ENCODE peak calls at places on chromosomes 3 and 15, in eight cellular contexts. One of them, this sample, is unnamed.

GRCh38 chr3:43162573-43163084 is 56.8 kb upstream of the POMGNT2 start:
- DNase-seq in anterior cingulate cortex: no peak
- DNase-seq in IMR-90: no peak
- DNase-seq in stimulated activated CD4-positive, alpha-beta T cell treated with anti-CD3 and anti-CD28 coated beads, Interleukin-2, amount 100 ng/mL, for 48 hours: no peak
- DNase-seq in naive B cell: no peak
- DNase-seq in heart left ventricle: no peak
- DNase-seq in HEK293T: no peak
- DNase-seq in kidney epithelial cell: no peak
- DNase-seq in this sample: no peak

GRCh38 chr15:25238716-25239470 is 199.9 kb downstream of the UBE3A start:
- DNase-seq in heart left ventricle: no peak
- DNase-seq in IMR-90: no peak
- DNase-seq in HEK293T: no peak
- DNase-seq in anterior cingulate cortex: no peak
- DNase-seq in kidney epithelial cell: no peak
- DNase-seq in stimulated activated CD4-positive, alpha-beta T cell treated with anti-CD3 and anti-CD28 coated beads, Interleukin-2, amount 100 ng/mL, for 48 hours: no peak
- DNase-seq in naive B cell: no peak
- DNase-seq in this sample: no peak

GRCh38 chr3:53174346-53175250 is 13.6 kb downstream of the PRKCD start:
- DNase-seq in naive B cell: no peak
- DNase-seq in stimulated activated CD4-positive, alpha-beta T cell treated with anti-CD3 and anti-CD28 coated beads, Interleukin-2, amount 100 ng/mL, for 48 hours: no peak
- DNase-seq in IMR-90: no peak
- DNase-seq in kidney epithelial cell: no peak
- DNase-seq in HEK293T: no peak
- DNase-seq in anterior cingulate cortex: no peak
- DNase-seq in heart left ventricle: no peak
- DNase-seq in this sample: no peak

GRCh38 chr15:44537728-44538240 is 837 bp downstream of the EIF3J start:
- DNase-seq in stimulated activated CD4-positive, alpha-beta T cell treated with anti-CD3 and anti-CD28 coated beads, Interleukin-2, amount 100 ng/mL, for 48 hours: no peak
- DNase-seq in heart left ventricle: no peak
- DNase-seq in IMR-90: peak
- DNase-seq in kidney epithelial cell: no peak
- DNase-seq in anterior cingulate cortex: no peak
- DNase-seq in naive B cell: no peak
- DNase-seq in HEK293T: no peak
- DNase-seq in this sample: no peak

GRCh38 chr3:82038536-82038935 is 277.1 kb upstream of the GBE1 start:
- DNase-seq in heart left ventricle: no peak
- DNase-seq in IMR-90: no peak
- DNase-seq in stimulated activated CD4-positive, alpha-beta T cell treated with anti-CD3 and anti-CD28 coated beads, Interleukin-2, amount 100 ng/mL, for 48 hours: no peak
- DNase-seq in HEK293T: no peak
- DNase-seq in anterior cingulate cortex: no peak
- DNase-seq in kidney epithelial cell: no peak
- DNase-seq in naive B cell: no peak
- DNase-seq in this sample: no peak

GRCh38 chr3:194046995-194047681 is 88.8 kb upstream of the HES1 start:
- DNase-seq in IMR-90: no peak
- DNase-seq in stimulated activated CD4-positive, alpha-beta T cell treated with anti-CD3 and anti-CD28 coated beads, Interleukin-2, amount 100 ng/mL, for 48 hours: no peak
- DNase-seq in heart left ventricle: peak
- DNase-seq in HEK293T: no peak
- DNase-seq in kidney epithelial cell: no peak
- DNase-seq in anterior cingulate cortex: peak
- DNase-seq in naive B cell: peak
- DNase-seq in this sample: no peak

GRCh38 chr15:38069001-38069400 is 134.6 kb downstream of the TMCO5A start:
- DNase-seq in anterior cingulate cortex: peak
- DNase-seq in HEK293T: no peak
- DNase-seq in kidney epithelial cell: no peak
- DNase-seq in heart left ventricle: peak
- DNase-seq in stimulated activated CD4-positive, alpha-beta T cell treated with anti-CD3 and anti-CD28 coated beads, Interleukin-2, amount 100 ng/mL, for 48 hours: no peak
- DNase-seq in IMR-90: peak
- DNase-seq in naive B cell: no peak
- DNase-seq in this sample: no peak

GRCh38 chr3:113222412-113223086 is 11.2 kb downstream of the BOC start:
- DNase-seq in naive B cell: no peak
- DNase-seq in stimulated activated CD4-positive, alpha-beta T cell treated with anti-CD3 and anti-CD28 coated beads, Interleukin-2, amount 100 ng/mL, for 48 hours: no peak
- DNase-seq in anterior cingulate cortex: no peak
- DNase-seq in heart left ventricle: no peak
- DNase-seq in kidney epithelial cell: no peak
- DNase-seq in IMR-90: no peak
- DNase-seq in HEK293T: no peak
- DNase-seq in this sample: no peak

GRCh38 chr3:108603689-108604088 is 14.2 kb downstream of the DZIP3 start:
- DNase-seq in stimulated activated CD4-positive, alpha-beta T cell treated with anti-CD3 and anti-CD28 coated beads, Interleukin-2, amount 100 ng/mL, for 48 hours: no peak
- DNase-seq in naive B cell: peak
- DNase-seq in IMR-90: peak
- DNase-seq in anterior cingulate cortex: no peak
- DNase-seq in heart left ventricle: no peak
- DNase-seq in HEK293T: no peak
- DNase-seq in kidney epithelial cell: no peak
- DNase-seq in this sample: no peak

GRCh38 chr15:74327756-74328155 is 39.7 kb downstream of the CYP11A1 start:
- DNase-seq in HEK293T: no peak
- DNase-seq in IMR-90: no peak
- DNase-seq in anterior cingulate cortex: no peak
- DNase-seq in naive B cell: no peak
- DNase-seq in stimulated activated CD4-positive, alpha-beta T cell treated with anti-CD3 and anti-CD28 coated beads, Interleukin-2, amount 100 ng/mL, for 48 hours: no peak
- DNase-seq in heart left ventricle: no peak
- DNase-seq in kidney epithelial cell: no peak
- DNase-seq in this sample: no peak

GRCh38 chr3:66239513-66240135 is 18.8 kb downstream of the SLC25A26 start:
- DNase-seq in kidney epithelial cell: no peak
- DNase-seq in anterior cingulate cortex: no peak
- DNase-seq in heart left ventricle: no peak
- DNase-seq in IMR-90: no peak
- DNase-seq in naive B cell: no peak
- DNase-seq in HEK293T: no peak
- DNase-seq in stimulated activated CD4-positive, alpha-beta T cell treated with anti-CD3 and anti-CD28 coated beads, Interleukin-2, amount 100 ng/mL, for 48 hours: no peak
- DNase-seq in this sample: no peak

GRCh38 chr3:55604414-55604813 is 117.3 kb upstream of the WNT5A start:
- DNase-seq in stimulated activated CD4-positive, alpha-beta T cell treated with anti-CD3 and anti-CD28 coated beads, Interleukin-2, amount 100 ng/mL, for 48 hours: no peak
- DNase-seq in kidney epithelial cell: no peak
- DNase-seq in HEK293T: no peak
- DNase-seq in naive B cell: no peak
- DNase-seq in anterior cingulate cortex: no peak
- DNase-seq in heart left ventricle: no peak
- DNase-seq in IMR-90: no peak
- DNase-seq in this sample: no peak

GRCh38 chr3:185250247-185250646 is 3.6 kb downstream of the EHHADH start:
- DNase-seq in heart left ventricle: no peak
- DNase-seq in anterior cingulate cortex: no peak
- DNase-seq in kidney epithelial cell: peak
- DNase-seq in stimulated activated CD4-positive, alpha-beta T cell treated with anti-CD3 and anti-CD28 coated beads, Interleukin-2, amount 100 ng/mL, for 48 hours: no peak
- DNase-seq in naive B cell: no peak
- DNase-seq in HEK293T: no peak
- DNase-seq in IMR-90: peak
- DNase-seq in this sample: no peak

GRCh38 chr15:33068531-33068990 is 126.0 kb downstream of the FMN1 start:
- DNase-seq in kidney epithelial cell: peak
- DNase-seq in heart left ventricle: peak
- DNase-seq in stimulated activated CD4-positive, alpha-beta T cell treated with anti-CD3 and anti-CD28 coated beads, Interleukin-2, amount 100 ng/mL, for 48 hours: no peak
- DNase-seq in anterior cingulate cortex: no peak
- DNase-seq in naive B cell: no peak
- DNase-seq in HEK293T: no peak
- DNase-seq in IMR-90: no peak
- DNase-seq in this sample: no peak

GRCh38 chr3:190307164-190307545 is 15.1 kb downstream of the CLDN1 start:
- DNase-seq in stimulated activated CD4-positive, alpha-beta T cell treated with anti-CD3 and anti-CD28 coated beads, Interleukin-2, amount 100 ng/mL, for 48 hours: no peak
- DNase-seq in kidney epithelial cell: no peak
- DNase-seq in heart left ventricle: no peak
- DNase-seq in naive B cell: no peak
- DNase-seq in anterior cingulate cortex: no peak
- DNase-seq in HEK293T: no peak
- DNase-seq in IMR-90: no peak
- DNase-seq in this sample: no peak

GRCh38 chr3:108936924-108937689 is 16.6 kb downstream of the GUCA1C start:
- DNase-seq in IMR-90: no peak
- DNase-seq in naive B cell: no peak
- DNase-seq in stimulated activated CD4-positive, alpha-beta T cell treated with anti-CD3 and anti-CD28 coated beads, Interleukin-2, amount 100 ng/mL, for 48 hours: no peak
- DNase-seq in anterior cingulate cortex: no peak
- DNase-seq in heart left ventricle: peak
- DNase-seq in kidney epithelial cell: no peak
- DNase-seq in HEK293T: no peak
- DNase-seq in this sample: no peak